ENCODE peak calls at places on chromosomes 7 and 10, in nine cellular contexts. K is T-helper 1 cell; J is T47D; V is activated CD8-positive, alpha-beta memory T cell treated with anti-CD3 and anti-CD28 coated beads for 48 hours; Y is NCI-H187; Z is heart right ventricle; U is mesendoderm; M is activated CD8-positive, alpha-beta T cell treated with anti-CD3 and anti-CD28 coated beads for 36 hours; F is type B pancreatic cell. Q is an unnamed sample.

GRCh38 chr7:140235114-140235513 is 58.3 kb upstream of the KDM7A start:
- DNase-seq in Z (no peak), F (no peak), U (no peak), V (no peak), Y (no peak), M (no peak), J (no peak), K (no peak), Q (no peak)

GRCh38 chr10:24444337-24444736 is 235.4 kb downstream of the KIAA1217 start:
- DNase-seq in K (no peak), U (no peak), M (no peak), Z (no peak), J (no peak), F (no peak), V (no peak), Y (no peak), Q (no peak)

GRCh38 chr10:5888352-5888751 is 1.3 kb downstream of the ANKRD16 start:
- DNase-seq in V (no peak), Y (no peak), U (no peak), F (no peak), J (no peak), M (no peak), K (no peak), Z (no peak), Q (no peak)

GRCh38 chr10:14605231-14605925 is 169.3 kb downstream of the FAM107B start:
- DNase-seq in J (no peak), U (peak; percentile 46), Z (no peak), K (no peak), M (peak; percentile 56), F (no peak), V (no peak), Y (no peak), Q (peak; percentile 45)

GRCh38 chr10:77210645-77211044 is 427.0 kb downstream of the KCNMA1 start:
- DNase-seq in J (no peak), F (no peak), M (no peak), Z (no peak), Y (no peak), U (no peak), V (no peak), K (no peak), Q (no peak)

GRCh38 chr7:45324683-45325237 is 167.2 kb downstream of the RAMP3 start:
- DNase-seq in Y (peak; percentile 22), F (no peak), V (no peak), M (no peak), K (no peak), J (no peak), U (no peak), Z (no peak), Q (no peak)

GRCh38 chr7:44158873-44159631 is 17.9 kb upstream of the MYL7 start:
- DNase-seq in Y (no peak), U (no peak), Z (no peak), F (no peak), M (no peak), K (no peak), V (no peak), J (no peak), Q (no peak)

GRCh38 chr10:7857259-7857658 is 39.0 kb downstream of the TAF3 start:
- DNase-seq in J (no peak), K (no peak), U (no peak), V (no peak), F (no peak), M (no peak), Z (no peak), Y (no peak), Q (no peak)

GRCh38 chr10:77421576-77421975 is 216.0 kb downstream of the KCNMA1 start:
- DNase-seq in Z (no peak), K (no peak), U (no peak), V (no peak), Y (no peak), J (no peak), M (no peak), F (no peak), Q (no peak)

GRCh38 chr10:102714621-102715455 is at the start of gene SFXN2:
- DNase-seq in V (no peak), Y (no peak), Z (no peak), M (peak; percentile 73), F (no peak), U (no peak), J (no peak), K (peak; percentile 32), Q (no peak)

GRCh38 chr10:126218174-126218573 is 170.1 kb downstream of the ADAM12 start:
- DNase-seq in F (no peak), U (no peak), Z (no peak), J (no peak), M (no peak), Y (no peak), V (no peak), K (no peak), Q (no peak)

GRCh38 chr7:101185258-101185839 is 5.3 kb upstream of the NAT16 start:
- DNase-seq in M (no peak), F (no peak), U (no peak), Z (no peak), K (no peak), V (no peak), J (no peak), Y (no peak), Q (no peak)